ENCODE peak calls at places on chromosomes 13 and 19, in six cellular contexts. P is GM23338, B is endodermal cell, I is skeletal muscle cell, N is AG09309, S is aorta. X is an unnamed sample.

GRCh38 chr19:21677696-21678418 is 89.5 kb downstream of the ZNF100 start:
- DNase-seq in B (no peak), S (no peak), N (no peak), I (no peak), P (peak), X (no peak)

GRCh38 chr13:99256709-99257108 is 1.5 kb downstream of the GPR18 start:
- DNase-seq in B (no peak), I (no peak), S (no peak), P (no peak), N (peak), X (no peak)

GRCh38 chr13:69474286-69474685 is 633.3 kb upstream of the ATXN8OS start:
- DNase-seq in P (no peak), S (no peak), B (no peak), N (no peak), I (no peak), X (no peak)

GRCh38 chr19:46068345-46069258 is 27.8 kb upstream of the IGFL4 start:
- DNase-seq in P (no peak), B (no peak), S (no peak), N (peak), I (peak), X (peak)

GRCh38 chr13:101309014-101309619 is 107.2 kb downstream of the NALCN start:
- DNase-seq in S (no peak), N (peak), B (no peak), I (peak), P (no peak), X (no peak)

GRCh38 chr19:52786078-52786463 is 520 bp downstream of the ZNF600 start:
- DNase-seq in P (peak), I (no peak), S (no peak), N (no peak), B (peak), X (no peak)

GRCh38 chr19:38376576-38376975 is 2.2 kb downstream of the PSMD8 start:
- DNase-seq in I (no peak), S (no peak), N (no peak), P (no peak), B (no peak), X (no peak)

GRCh38 chr13:108419768-108420167 is 150.2 kb downstream of the TNFSF13B start:
- DNase-seq in S (no peak), B (no peak), N (no peak), P (no peak), I (no peak), X (no peak)

GRCh38 chr19:10858204-10858828 is 10.1 kb downstream of the C19orf38 start:
- DNase-seq in S (no peak), B (peak), N (no peak), I (no peak), P (peak), X (no peak)

GRCh38 chr13:40494513-40494912 is 171.9 kb downstream of the FOXO1 start:
- DNase-seq in I (no peak), N (no peak), P (no peak), S (no peak), B (no peak), X (no peak)

GRCh38 chr13:34967851-34968562 is 25.9 kb downstream of the NBEA start:
- DNase-seq in I (no peak), N (no peak), S (no peak), P (no peak), B (no peak), X (no peak)

GRCh38 chr13:33746867-33747266 is 71.1 kb upstream of the RFC3 start:
- DNase-seq in S (no peak), B (no peak), N (no peak), P (no peak), I (no peak), X (no peak)

GRCh38 chr13:78317030-78317429 is 286.3 kb downstream of the POU4F1 start:
- DNase-seq in B (no peak), S (no peak), I (no peak), N (no peak), P (peak), X (no peak)

GRCh38 chr13:109682534-109683244 is 103.7 kb downstream of the IRS2 start:
- DNase-seq in B (no peak), P (no peak), S (no peak), N (no peak), I (no peak), X (no peak)

GRCh38 chr19:6769006-6769637 is 1.9 kb upstream of the SH2D3A start:
- DNase-seq in S (no peak), P (peak), I (no peak), B (peak), N (no peak), X (no peak)

GRCh38 chr13:20369886-20370361 is 137.8 kb upstream of the GJB6 start:
- DNase-seq in S (no peak), I (no peak), B (no peak), N (no peak), P (no peak), X (no peak)

GRCh38 chr13:59680429-59681024 is 483.2 kb downstream of the DIAPH3 start:
- DNase-seq in B (no peak), N (no peak), I (no peak), P (peak), S (no peak), X (no peak)

GRCh38 chr19:19321143-19321577 is 531 bp downstream of the MAU2 start:
- DNase-seq in B (peak), P (peak), S (no peak), N (no peak), I (no peak), X (no peak)

GRCh38 chr19:40612831-40613668 is 11.9 kb downstream of the LTBP4 start:
- DNase-seq in P (peak), S (no peak), B (peak), I (no peak), N (no peak), X (peak)

GRCh38 chr13:68176486-68176885 is 946.4 kb upstream of the PCDH9 start:
- DNase-seq in P (no peak), B (no peak), N (no peak), S (no peak), I (peak), X (no peak)

GRCh38 chr13:39484506-39485313 is 118.3 kb downstream of the LHFPL6 start:
- DNase-seq in P (no peak), N (peak), I (peak), S (no peak), B (no peak), X (no peak)

GRCh38 chr19:56748443-56748842 is 76.9 kb upstream of the ZNF835 start:
- DNase-seq in N (no peak), S (no peak), B (no peak), P (peak), I (no peak), X (no peak)

GRCh38 chr19:8577247-8577646 is at the start of gene MYO1F:
- DNase-seq in S (no peak), I (no peak), B (no peak), P (no peak), N (no peak), X (peak)

GRCh38 chr13:43751624-43752023 is 35.1 kb downstream of the ENOX1 start:
- DNase-seq in I (peak), P (no peak), S (no peak), N (no peak), B (no peak), X (no peak)

GRCh38 chr13:25848822-25849740 is 202.7 kb downstream of the SHISA2 start:
- DNase-seq in B (no peak), P (peak), N (no peak), S (no peak), I (no peak), X (no peak)

GRCh38 chr13:98975822-98976261 is 2.0 kb downstream of the DOCK9 start:
- DNase-seq in S (no peak), B (peak), N (no peak), P (peak), I (no peak), X (no peak)

GRCh38 chr13:113930711-113931637 is 42.9 kb downstream of the C13orf46 start:
- DNase-seq in I (no peak), N (no peak), B (peak), S (peak), P (no peak), X (peak)

GRCh38 chr19:48400018-48400742 is 6.7 kb downstream of the GRIN2D start:
- DNase-seq in B (peak), N (no peak), S (peak), I (peak), P (peak), X (peak)

GRCh38 chr13:93305886-93306285 is 79.3 kb downstream of the GPC6 start:
- DNase-seq in I (no peak), N (no peak), S (no peak), P (no peak), B (no peak), X (no peak)

GRCh38 chr13:29428310-29428991 is 167.0 kb downstream of the SLC7A1 start:
- DNase-seq in N (no peak), P (peak), I (no peak), B (peak), S (peak), X (no peak)

GRCh38 chr13:112525306-112525945 is 62.5 kb downstream of the TUBGCP3 start:
- DNase-seq in P (no peak), I (no peak), S (no peak), N (no peak), B (no peak), X (no peak)

GRCh38 chr13:60000081-60000480 is 163.6 kb downstream of the DIAPH3 start:
- DNase-seq in S (no peak), I (peak), P (no peak), N (no peak), B (no peak), X (no peak)

GRCh38 chr19:51127755-51128154 is 3.0 kb downstream of the SIGLEC9 start:
- DNase-seq in N (no peak), P (no peak), I (peak), S (no peak), B (no peak), X (no peak)

GRCh38 chr19:15200575-15201364 is at the start of gene NOTCH3:
- DNase-seq in S (peak), B (peak), I (no peak), N (no peak), P (peak), X (no peak)
- H3K4me3 ChIP-seq in S (peak), B (peak), I (peak), N (peak), P (peak), X (peak)

DNA sequence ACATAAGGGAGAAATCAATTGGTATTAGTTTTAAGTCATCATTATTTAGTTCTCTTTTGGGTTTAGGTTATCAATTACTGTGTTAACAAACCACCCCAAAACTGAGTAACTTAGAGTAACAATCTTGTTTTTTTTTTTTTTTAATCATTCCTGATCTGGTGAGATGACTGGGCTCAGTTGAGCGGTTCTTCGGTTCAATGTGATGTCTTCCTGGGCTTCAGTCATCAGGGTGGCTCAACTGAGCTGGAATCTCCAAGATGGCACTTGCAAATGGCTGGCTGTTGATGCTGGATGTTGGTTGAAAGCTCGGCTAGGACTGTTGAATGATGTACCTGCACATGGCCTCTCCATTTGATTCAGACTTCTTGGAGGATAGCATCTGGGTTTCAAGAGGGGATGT is 3.2 kb upstream of the TARM1 start:
- DNase-seq in P (no peak), N (no peak), B (no peak), I (no peak), S (no peak), X (no peak)
- H3K4me3 ChIP-seq in P (no peak), N (no peak), B (no peak), I (no peak), S (no peak), X (no peak)

DNA sequence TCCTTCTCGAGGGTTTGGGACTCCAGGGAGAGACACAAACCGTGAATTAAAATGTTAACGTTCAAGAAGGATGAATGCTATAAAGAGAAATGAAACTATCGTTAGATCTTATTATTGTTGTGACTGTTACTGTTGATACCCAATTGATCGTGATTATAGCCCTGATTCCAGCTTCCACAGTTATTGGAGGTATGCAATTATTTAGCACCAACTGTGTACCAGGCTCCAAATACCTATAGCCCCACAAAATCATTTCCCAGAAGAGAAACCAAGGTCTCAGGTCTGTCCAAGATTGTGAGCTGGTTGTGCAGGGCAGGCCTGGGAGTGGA is 30.1 kb upstream of the NFIC start:
- DNase-seq in N (no peak), I (no peak), S (no peak), P (no peak), B (no peak), X (no peak)
- H3K4me3 ChIP-seq in N (no peak), I (no peak), S (no peak), P (no peak), B (no peak), X (no peak)

DNA sequence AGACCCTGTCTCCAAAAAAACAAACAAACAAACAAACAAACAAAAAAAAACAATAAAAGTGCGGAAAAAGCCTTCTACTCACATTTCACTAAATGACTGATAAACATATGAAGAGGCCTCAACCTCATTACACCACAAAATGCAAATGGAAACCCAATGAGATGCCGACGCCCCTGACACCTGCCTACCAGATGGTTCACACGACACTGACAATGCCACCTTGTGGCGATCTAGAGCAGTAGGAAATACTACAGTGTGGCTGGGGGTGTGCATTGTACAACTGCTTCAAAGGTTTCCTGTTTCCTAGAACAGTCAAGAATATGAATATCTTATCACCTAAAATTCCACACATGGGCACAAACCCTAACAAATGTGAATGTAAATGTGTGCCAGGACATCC is 14.0 kb downstream of the SCGB2B2 start:
- DNase-seq in P (peak), B (peak), S (no peak), N (no peak), I (no peak), X (peak)
- H3K4me3 ChIP-seq in P (no peak), B (no peak), S (no peak), N (no peak), I (no peak), X (no peak)

X was measured in Peyer's patch.